ENCODE peak calls at places on chromosomes 6 and 20, in five cellular contexts. One of them, this sample, is unnamed.

GRCh38 chr6:26389349-26389799 is 6.5 kb downstream of the BTN2A2 start:
- DNase-seq in GM12865: no peak
- DNase-seq in RWPE2: no peak
- DNase-seq in lower leg skin: no peak
- DNase-seq in HCT116: no peak
- DNase-seq in this sample: no peak

GRCh38 chr20:8008733-8009132 is 10.8 kb downstream of the TMX4 start:
- DNase-seq in GM12865: no peak
- DNase-seq in RWPE2: no peak
- DNase-seq in lower leg skin: no peak
- DNase-seq in HCT116: no peak
- DNase-seq in this sample: no peak

GRCh38 chr20:326645-327031 is 1.3 kb downstream of the SOX12 start:
- DNase-seq in GM12865: no peak
- DNase-seq in RWPE2: no peak
- DNase-seq in lower leg skin: peak
- DNase-seq in HCT116: no peak
- DNase-seq in this sample: no peak

GRCh38 chr6:25118038-25118437 is 161.1 kb upstream of the CARMIL1 start:
- DNase-seq in GM12865: no peak
- DNase-seq in RWPE2: no peak
- DNase-seq in lower leg skin: no peak
- DNase-seq in HCT116: no peak
- DNase-seq in this sample: no peak

GRCh38 chr6:114096553-114097172 is 125.7 kb upstream of the HDAC2 start:
- DNase-seq in GM12865: peak
- DNase-seq in RWPE2: no peak
- DNase-seq in lower leg skin: no peak
- DNase-seq in HCT116: peak
- DNase-seq in this sample: no peak

GRCh38 chr20:11030351-11030750 is 356.6 kb upstream of the JAG1 start:
- DNase-seq in GM12865: no peak
- DNase-seq in RWPE2: no peak
- DNase-seq in lower leg skin: no peak
- DNase-seq in HCT116: no peak
- DNase-seq in this sample: no peak

GRCh38 chr20:2814076-2814475 is 711 bp upstream of the C20orf141 start:
- DNase-seq in GM12865: no peak
- DNase-seq in RWPE2: no peak
- DNase-seq in lower leg skin: no peak
- DNase-seq in HCT116: no peak
- DNase-seq in this sample: no peak

GRCh38 chr6:33897193-33897479 is 93.3 kb upstream of the MLN start:
- DNase-seq in GM12865: no peak
- DNase-seq in RWPE2: no peak
- DNase-seq in lower leg skin: no peak
- DNase-seq in HCT116: no peak
- DNase-seq in this sample: no peak

GRCh38 chr6:25156123-25156522 is 123.1 kb upstream of the CARMIL1 start:
- DNase-seq in GM12865: no peak
- DNase-seq in RWPE2: no peak
- DNase-seq in lower leg skin: no peak
- DNase-seq in HCT116: no peak
- DNase-seq in this sample: no peak

GRCh38 chr6:134097114-134097707 is 44.8 kb upstream of the SLC2A12 start:
- DNase-seq in GM12865: peak
- DNase-seq in RWPE2: no peak
- DNase-seq in lower leg skin: no peak
- DNase-seq in HCT116: peak
- DNase-seq in this sample: peak

GRCh38 chr6:95978230-95978629 is 37.5 kb upstream of the FUT9 start:
- DNase-seq in GM12865: no peak
- DNase-seq in RWPE2: no peak
- DNase-seq in lower leg skin: no peak
- DNase-seq in HCT116: peak
- DNase-seq in this sample: no peak

GRCh38 chr6:127367023-127367375 is 23.6 kb upstream of the ECHDC1 start:
- DNase-seq in GM12865: no peak
- DNase-seq in RWPE2: no peak
- DNase-seq in lower leg skin: no peak
- DNase-seq in HCT116: no peak
- DNase-seq in this sample: no peak

GRCh38 chr6:127031511-127031910 is 87.0 kb upstream of the RSPO3 start:
- DNase-seq in GM12865: no peak
- DNase-seq in RWPE2: no peak
- DNase-seq in lower leg skin: no peak
- DNase-seq in HCT116: no peak
- DNase-seq in this sample: no peak

GRCh38 chr20:2631228-2631627 is 21.2 kb upstream of the NOP56 start:
- DNase-seq in GM12865: no peak
- DNase-seq in RWPE2: no peak
- DNase-seq in lower leg skin: no peak
- DNase-seq in HCT116: no peak
- DNase-seq in this sample: no peak

GRCh38 chr6:32095338-32096086 is 13.6 kb downstream of the TNXB start:
- DNase-seq in GM12865: no peak
- DNase-seq in RWPE2: no peak
- DNase-seq in lower leg skin: no peak
- DNase-seq in HCT116: no peak
- DNase-seq in this sample: no peak
- TF ChIP-seq CTCF in GM12865: no peak
- TF ChIP-seq CTCF in RWPE2: peak
- TF ChIP-seq CTCF in lower leg skin: no peak
- TF ChIP-seq CTCF in HCT116: no peak
- TF ChIP-seq CTCF in this sample: no peak

GRCh38 chr20:31593221-31594001 is 11.7 kb upstream of the ID1 start:
- DNase-seq in GM12865: no peak
- DNase-seq in RWPE2: peak
- DNase-seq in lower leg skin: peak
- DNase-seq in HCT116: peak
- DNase-seq in this sample: no peak
- TF ChIP-seq CTCF in GM12865: no peak
- TF ChIP-seq CTCF in RWPE2: peak
- TF ChIP-seq CTCF in lower leg skin: no peak
- TF ChIP-seq CTCF in HCT116: no peak
- TF ChIP-seq CTCF in this sample: no peak

DNA sequence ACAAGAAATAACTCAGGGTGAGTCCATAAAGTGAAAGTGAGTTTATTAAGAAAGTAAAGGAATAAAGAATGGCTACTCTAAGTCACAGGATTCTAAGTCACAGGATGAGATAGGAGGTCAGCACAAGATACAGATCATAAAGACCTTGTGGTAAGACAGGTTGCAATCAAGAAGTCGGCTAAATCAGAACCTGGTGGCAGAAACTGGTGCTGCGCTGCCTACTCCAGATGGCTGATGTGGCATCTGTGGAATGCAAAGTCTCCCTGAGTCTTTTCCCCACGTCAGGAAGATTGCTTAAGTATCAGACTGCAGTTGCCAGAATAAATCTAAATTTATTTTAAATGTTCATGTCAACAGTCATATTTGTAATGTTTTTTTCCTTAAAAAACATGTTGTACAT is 10.7 kb upstream of the KCNK15 start:
- DNase-seq in GM12865: no peak
- DNase-seq in RWPE2: no peak
- DNase-seq in lower leg skin: no peak
- DNase-seq in HCT116: no peak
- DNase-seq in this sample: no peak
- TF ChIP-seq CTCF in GM12865: no peak
- TF ChIP-seq CTCF in RWPE2: peak
- TF ChIP-seq CTCF in lower leg skin: no peak
- TF ChIP-seq CTCF in HCT116: no peak
- TF ChIP-seq CTCF in this sample: no peak

GRCh38 chr20:43544501-43544900 is 14.3 kb upstream of the SGK2 start:
- DNase-seq in GM12865: no peak
- DNase-seq in RWPE2: peak
- DNase-seq in lower leg skin: peak
- DNase-seq in HCT116: no peak
- DNase-seq in this sample: no peak

GRCh38 chr20:43543138-43543537 is 15.7 kb upstream of the SGK2 start:
- DNase-seq in GM12865: peak
- DNase-seq in RWPE2: no peak
- DNase-seq in lower leg skin: peak
- DNase-seq in HCT116: no peak
- DNase-seq in this sample: no peak

GRCh38 chr20:43542674-43543073 is 16.2 kb upstream of the SGK2 start:
- DNase-seq in GM12865: no peak
- DNase-seq in RWPE2: no peak
- DNase-seq in lower leg skin: no peak
- DNase-seq in HCT116: no peak
- DNase-seq in this sample: no peak

GRCh38 chr20:43548273-43548880 is 10.4 kb upstream of the SGK2 start:
- DNase-seq in GM12865: no peak
- DNase-seq in RWPE2: no peak
- DNase-seq in lower leg skin: no peak
- DNase-seq in HCT116: no peak
- DNase-seq in this sample: no peak

DNA sequence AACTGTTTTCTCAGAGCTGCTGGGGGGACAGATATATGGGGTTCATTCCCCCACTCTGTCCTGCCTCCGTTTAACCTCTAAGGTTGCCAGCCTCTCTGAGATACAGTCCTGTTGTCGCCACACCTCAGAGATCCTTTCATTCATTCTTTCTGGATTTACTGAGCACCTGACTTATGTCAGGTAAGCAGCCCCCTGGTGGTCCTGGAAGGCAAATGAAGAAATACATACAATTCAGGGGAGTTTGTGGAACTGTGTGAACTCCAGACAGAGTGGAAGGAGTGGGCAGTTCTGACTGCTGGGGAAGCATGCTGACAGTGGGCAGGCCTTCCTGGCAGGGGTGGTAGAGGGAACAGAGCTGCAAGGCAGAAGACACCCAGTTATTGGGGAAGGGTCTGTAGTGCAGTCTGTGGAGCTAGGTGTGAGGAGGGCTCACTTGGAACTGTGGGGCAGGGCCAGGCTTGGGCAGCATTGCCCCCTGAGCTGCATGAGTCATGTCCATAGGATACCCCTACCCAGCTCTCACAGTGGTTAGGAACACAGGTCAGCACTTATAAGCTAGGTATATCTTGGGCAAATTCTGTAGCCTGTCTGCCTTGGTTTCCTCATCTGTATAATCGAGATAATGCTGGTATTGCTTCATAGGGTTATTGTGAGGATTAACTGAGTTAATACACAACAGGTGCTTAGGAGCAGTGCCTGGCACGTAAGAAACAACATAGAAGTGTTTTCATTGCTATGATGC is 12.8 kb upstream of the SGK2 start:
- DNase-seq in GM12865: no peak
- DNase-seq in RWPE2: peak
- DNase-seq in lower leg skin: no peak
- DNase-seq in HCT116: no peak
- DNase-seq in this sample: no peak
- TF ChIP-seq CTCF in GM12865: no peak
- TF ChIP-seq CTCF in RWPE2: no peak
- TF ChIP-seq CTCF in lower leg skin: no peak
- TF ChIP-seq CTCF in HCT116: no peak
- TF ChIP-seq CTCF in this sample: no peak

GRCh38 chr6:624979-625378 is 31.9 kb downstream of the HUS1B start:
- DNase-seq in GM12865: no peak
- DNase-seq in RWPE2: no peak
- DNase-seq in lower leg skin: no peak
- DNase-seq in HCT116: no peak
- DNase-seq in this sample: no peak
- TF ChIP-seq CTCF in GM12865: no peak
- TF ChIP-seq CTCF in RWPE2: no peak
- TF ChIP-seq CTCF in lower leg skin: no peak
- TF ChIP-seq CTCF in HCT116: no peak
- TF ChIP-seq CTCF in this sample: no peak

This sample was measured in CD14-positive monocyte.